ENCODE peak calls at places on chromosomes 3 and 15, in eight cellular contexts. H is stomach, K is cardiac muscle cell, V is body of pancreas, E is pancreas, R is endodermal cell, M is GM23338, S is tibial artery. J is an unnamed sample.

GRCh38 chr3:194475978-194476377 is 10.8 kb downstream of the ATP13A3 start:
- DNase-seq in H (no peak), K (no peak), V (no peak), E (no peak), R (peak; percentile 32), M (no peak), S (no peak), J (no peak)

GRCh38 chr3:2870714-2871353 is 239.3 kb downstream of the IL5RA start:
- DNase-seq in H (no peak), K (no peak), V (no peak), E (no peak), R (no peak), M (no peak), S (no peak), J (no peak)

GRCh38 chr3:160676547-160677303 is at the start of gene ARL14:
- DNase-seq in H (peak; percentile 39), K (no peak), V (peak; percentile 81), E (no peak), R (peak; percentile 59), M (no peak), S (no peak), J (no peak)

GRCh38 chr3:112811917-112812660 is 34.6 kb downstream of the CD200R1L start:
- DNase-seq in H (no peak), K (peak; percentile 8), V (no peak), E (no peak), R (no peak), M (no peak), S (no peak), J (no peak)

GRCh38 chr15:47885921-47886320 is 168.6 kb downstream of the SEMA6D start:
- DNase-seq in H (no peak), K (no peak), V (no peak), E (no peak), R (no peak), M (peak; percentile 27), S (no peak), J (no peak)

GRCh38 chr3:20511863-20512262 is 325.9 kb upstream of the SGO1 start:
- DNase-seq in H (no peak), K (peak; percentile 70), V (peak; percentile 22), E (no peak), R (peak; percentile 73), M (peak; percentile 83), S (no peak), J (peak; percentile 38)

GRCh38 chr15:70156781-70157261 is 59.1 kb upstream of the TLE3 start:
- DNase-seq in H (peak; percentile 56), K (no peak), V (peak; percentile 57), E (peak; percentile 79), R (peak; percentile 28), M (no peak), S (peak; percentile 90), J (no peak)

GRCh38 chr3:128041378-128041777 is 10.9 kb upstream of the SEC61A1 start:
- DNase-seq in H (no peak), K (no peak), V (no peak), E (no peak), R (no peak), M (no peak), S (no peak), J (no peak)

GRCh38 chr3:7876741-7877297 is 624.8 kb upstream of the LMCD1 start:
- DNase-seq in H (no peak), K (no peak), V (no peak), E (no peak), R (no peak), M (no peak), S (no peak), J (no peak)

GRCh38 chr3:121075191-121075590 is 167.2 kb downstream of the STXBP5L start:
- DNase-seq in H (no peak), K (no peak), V (no peak), E (no peak), R (no peak), M (no peak), S (no peak), J (no peak)

GRCh38 chr15:40939909-40940801 is 11.0 kb downstream of the DLL4 start:
- DNase-seq in H (no peak), K (no peak), V (no peak), E (peak; percentile 51), R (no peak), M (no peak), S (no peak), J (no peak)

GRCh38 chr3:126284258-126284904 is 72.8 kb downstream of the KLF15 start:
- DNase-seq in H (no peak), K (no peak), V (peak; percentile 58), E (no peak), R (no peak), M (no peak), S (peak; percentile 25), J (no peak)

GRCh38 chr3:67920969-67921368 is 266.6 kb upstream of the SUCLG2 start:
- DNase-seq in H (no peak), K (no peak), V (no peak), E (no peak), R (no peak), M (no peak), S (no peak), J (no peak)

GRCh38 chr15:47876986-47877385 is 159.7 kb downstream of the SEMA6D start:
- DNase-seq in H (no peak), K (no peak), V (no peak), E (no peak), R (no peak), M (no peak), S (no peak), J (no peak)

GRCh38 chr3:68049781-68050180 is 395.4 kb upstream of the SUCLG2 start:
- DNase-seq in H (no peak), K (no peak), V (no peak), E (no peak), R (no peak), M (no peak), S (no peak), J (no peak)

GRCh38 chr3:81394656-81395055 is 366.8 kb downstream of the GBE1 start:
- DNase-seq in H (no peak), K (no peak), V (no peak), E (no peak), R (no peak), M (no peak), S (no peak), J (peak; percentile 31)

GRCh38 chr3:17605934-17606333 is 136.5 kb downstream of the TBC1D5 start:
- DNase-seq in H (no peak), K (no peak), V (no peak), E (no peak), R (no peak), M (no peak), S (no peak), J (no peak)

GRCh38 chr15:28884151-28884940 is 1.4 kb upstream of the APBA2 start:
- DNase-seq in H (no peak), K (no peak), V (no peak), E (no peak), R (no peak), M (no peak), S (no peak), J (no peak)

GRCh38 chr3:169662215-169663070 is 1.1 kb downstream of the MECOM start:
- DNase-seq in H (peak; percentile 79), K (peak; percentile 94), V (peak; percentile 88), E (peak; percentile 89), R (peak; percentile 94), M (peak; percentile 90), S (peak; percentile 75), J (peak; percentile 83)

GRCh38 chr3:50350527-50351317 is at the start of the genes CYB561D2 and NPRL2:
- DNase-seq in H (peak; percentile 98), K (peak; percentile 97), V (peak; percentile 98), E (peak; percentile 98), R (peak; percentile 98), M (peak; percentile 95), S (peak; percentile 99), J (peak; percentile 98)
- H3K27ac ChIP-seq in H (peak within 1 kb of the TSS; percentile 97), K (peak within 1 kb of the TSS; percentile 75), V (peak within 1 kb of the TSS; percentile 94), E (peak within 1 kb of the TSS; percentile 94), R (peak within 1 kb of the TSS; percentile 34), M (no peak within 1 kb of the TSS), S (peak within 1 kb of the TSS; percentile 94), J (peak within 1 kb of the TSS; percentile 83)

DNA sequence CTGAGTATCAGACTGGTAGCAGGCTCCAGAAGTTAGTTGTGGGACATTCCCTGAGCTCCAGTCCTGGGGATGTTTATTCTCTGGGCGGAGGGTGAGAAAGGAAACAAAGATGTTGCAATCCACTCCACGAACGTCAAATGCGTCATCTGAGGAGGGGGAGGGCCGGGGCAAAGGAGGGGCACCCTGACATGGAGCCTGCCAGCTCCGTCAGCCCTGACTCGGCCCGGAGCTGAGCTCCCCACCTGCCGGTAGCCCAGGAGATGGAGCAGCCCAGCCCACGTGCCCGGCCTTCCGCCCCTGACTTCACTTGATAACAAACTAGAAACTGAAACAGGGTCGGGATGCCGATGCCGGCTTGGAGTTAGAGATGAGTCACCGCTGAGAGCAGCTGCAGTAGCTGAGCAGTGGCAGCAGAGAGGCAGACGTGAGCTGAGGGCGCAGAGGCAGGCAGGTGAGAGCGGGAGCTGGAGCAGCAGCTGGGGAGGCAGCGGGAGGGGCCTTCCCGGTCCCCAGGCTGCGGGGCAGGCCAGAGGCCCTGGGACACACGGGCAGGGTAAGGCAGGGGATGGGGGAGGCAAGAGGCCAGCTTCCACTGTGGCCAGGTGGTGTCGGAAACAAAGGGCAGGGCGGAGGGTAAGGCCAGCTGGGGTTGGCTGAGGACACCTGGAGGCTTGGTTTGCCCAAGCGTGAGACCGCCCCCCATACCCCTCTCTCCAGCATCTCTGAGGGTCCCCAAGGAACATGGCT is at the start of gene ISG20:
- DNase-seq in H (peak; percentile 97), K (peak; percentile 64), V (peak; percentile 98), E (peak; percentile 89), R (peak; percentile 98), M (peak; percentile 95), S (peak; percentile 98), J (peak; percentile 80)
- TF ChIP-seq CTCF in H (no peak), K (peak; percentile 47), V (peak; percentile 36), E (no peak), R (peak; percentile 61), M (peak; percentile 35), S (peak; percentile 45), J (peak; percentile 8)

GRCh38 chr3:58424613-58425012 is 9.0 kb downstream of the PDHB start:
- DNase-seq in H (no peak), K (no peak), V (no peak), E (no peak), R (peak; percentile 60), M (no peak), S (no peak), J (no peak)
- H3K36me3 ChIP-seq in H (peaks cover 46% of the 10 kb centered on the region), K (peaks cover 45% of the 10 kb centered on the region), V (no peaks in the 10 kb centered on the region), E (peaks cover 5% of the 10 kb centered on the region), R (peaks cover 65% of the 10 kb centered on the region), M (peaks cover 46% of the 10 kb centered on the region), S (peaks cover 88% of the 10 kb centered on the region), J (peaks cover 55% of the 10 kb centered on the region)

DNA sequence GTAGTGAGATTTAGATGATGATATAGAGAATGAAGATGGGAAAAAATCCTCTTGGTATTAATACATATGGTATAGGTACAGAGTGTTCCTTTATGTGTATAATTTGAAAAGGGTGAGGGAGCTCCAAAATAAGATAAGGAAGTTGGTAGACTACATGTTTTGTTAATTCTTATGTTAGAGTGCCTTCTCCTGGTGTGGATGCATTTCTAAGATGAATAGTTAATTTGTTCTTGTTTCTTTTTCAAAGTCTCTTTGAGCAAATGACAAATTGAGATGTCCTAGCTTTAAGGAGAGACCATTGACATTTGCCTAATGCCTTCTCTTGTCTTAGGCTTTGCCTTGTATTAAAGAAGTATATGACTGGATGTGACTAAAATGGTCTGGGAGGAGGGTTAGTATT is 34.1 kb downstream of the AKAP13 start:
- DNase-seq in H (no peak), K (no peak), V (no peak), E (no peak), R (no peak), M (no peak), S (no peak), J (no peak)
- H3K27ac ChIP-seq in H (peak overlapping the region; percentile 66), K (no peak overlapping the region), V (no peak overlapping the region), E (no peak overlapping the region), R (no peak overlapping the region), M (no peak overlapping the region), S (no peak overlapping the region), J (no peak overlapping the region)